ENCODE peak calls at places on chromosomes 16 and 17, in ten cellular contexts. One of them, this sample, is unnamed.

GRCh38 chr17:55641559-55642160 is 81.0 kb downstream of the TMEM100 start:
- DNase-seq in neural crest cell: peak; percentile 40
- DNase-seq in 8988T: no peak
- DNase-seq in LoVo: peak; percentile 15
- DNase-seq in iris pigment epithelial cell: peak; percentile 89
- DNase-seq in stimulated activated CD8-positive, alpha-beta memory T cell treated with anti-CD3 and anti-CD28 coated beads, Interleukin-4, amount 100 ng/mL, for 4 hours: no peak
- DNase-seq in NCI-H345: no peak
- DNase-seq in A549: peak; percentile 73
- DNase-seq in T-helper 1 cell: peak; percentile 11
- DNase-seq in stromal cell of bone marrow: peak; percentile 54
- DNase-seq in this sample: peak; percentile 57

GRCh38 chr16:15518412-15519351 is 84.3 kb downstream of the BMERB1 start:
- DNase-seq in stimulated activated CD8-positive, alpha-beta memory T cell treated with anti-CD3 and anti-CD28 coated beads, Interleukin-4, amount 100 ng/mL, for 4 hours: no peak
- DNase-seq in T-helper 1 cell: no peak
- DNase-seq in LoVo: no peak
- DNase-seq in A549: peak; percentile 88
- DNase-seq in stromal cell of bone marrow: peak; percentile 43
- DNase-seq in neural crest cell: no peak
- DNase-seq in 8988T: no peak
- DNase-seq in iris pigment epithelial cell: peak; percentile 27
- DNase-seq in NCI-H345: no peak
- DNase-seq in this sample: no peak

GRCh38 chr17:81869221-81870154 is 1.6 kb downstream of the ARHGDIA start:
- DNase-seq in stromal cell of bone marrow: no peak
- DNase-seq in 8988T: peak; percentile 56
- DNase-seq in iris pigment epithelial cell: peak; percentile 23
- DNase-seq in stimulated activated CD8-positive, alpha-beta memory T cell treated with anti-CD3 and anti-CD28 coated beads, Interleukin-4, amount 100 ng/mL, for 4 hours: no peak
- DNase-seq in T-helper 1 cell: no peak
- DNase-seq in A549: peak; percentile 69
- DNase-seq in NCI-H345: no peak
- DNase-seq in neural crest cell: peak; percentile 71
- DNase-seq in LoVo: no peak
- DNase-seq in this sample: no peak

GRCh38 chr17:62392908-62393307 is 12.6 kb downstream of the EFCAB3 start:
- DNase-seq in A549: no peak
- DNase-seq in iris pigment epithelial cell: no peak
- DNase-seq in T-helper 1 cell: no peak
- DNase-seq in LoVo: no peak
- DNase-seq in NCI-H345: no peak
- DNase-seq in stromal cell of bone marrow: no peak
- DNase-seq in stimulated activated CD8-positive, alpha-beta memory T cell treated with anti-CD3 and anti-CD28 coated beads, Interleukin-4, amount 100 ng/mL, for 4 hours: no peak
- DNase-seq in neural crest cell: no peak
- DNase-seq in 8988T: no peak
- DNase-seq in this sample: no peak

GRCh38 chr16:69709456-69710084 is 16.8 kb downstream of the NQO1 start:
- DNase-seq in A549: peak; percentile 73
- DNase-seq in T-helper 1 cell: no peak
- DNase-seq in stimulated activated CD8-positive, alpha-beta memory T cell treated with anti-CD3 and anti-CD28 coated beads, Interleukin-4, amount 100 ng/mL, for 4 hours: no peak
- DNase-seq in NCI-H345: peak; percentile 35
- DNase-seq in iris pigment epithelial cell: peak; percentile 53
- DNase-seq in LoVo: peak; percentile 69
- DNase-seq in 8988T: peak; percentile 50
- DNase-seq in neural crest cell: no peak
- DNase-seq in stromal cell of bone marrow: peak; percentile 63
- DNase-seq in this sample: peak; percentile 52

GRCh38 chr17:7706631-7707354 is 1.8 kb downstream of the EFNB3 start:
- DNase-seq in stromal cell of bone marrow: no peak
- DNase-seq in stimulated activated CD8-positive, alpha-beta memory T cell treated with anti-CD3 and anti-CD28 coated beads, Interleukin-4, amount 100 ng/mL, for 4 hours: no peak
- DNase-seq in T-helper 1 cell: no peak
- DNase-seq in neural crest cell: no peak
- DNase-seq in iris pigment epithelial cell: no peak
- DNase-seq in 8988T: no peak
- DNase-seq in NCI-H345: no peak
- DNase-seq in A549: no peak
- DNase-seq in LoVo: no peak
- DNase-seq in this sample: no peak

GRCh38 chr16:57357330-57358151 is 1.0 kb upstream of the CCL22 start:
- DNase-seq in T-helper 1 cell: no peak
- DNase-seq in NCI-H345: no peak
- DNase-seq in LoVo: no peak
- DNase-seq in neural crest cell: no peak
- DNase-seq in 8988T: no peak
- DNase-seq in iris pigment epithelial cell: no peak
- DNase-seq in stromal cell of bone marrow: no peak
- DNase-seq in A549: no peak
- DNase-seq in stimulated activated CD8-positive, alpha-beta memory T cell treated with anti-CD3 and anti-CD28 coated beads, Interleukin-4, amount 100 ng/mL, for 4 hours: no peak
- DNase-seq in this sample: no peak

GRCh38 chr16:81646561-81646960 is 132.5 kb upstream of the PLCG2 start:
- DNase-seq in LoVo: no peak
- DNase-seq in iris pigment epithelial cell: peak; percentile 87
- DNase-seq in stromal cell of bone marrow: no peak
- DNase-seq in stimulated activated CD8-positive, alpha-beta memory T cell treated with anti-CD3 and anti-CD28 coated beads, Interleukin-4, amount 100 ng/mL, for 4 hours: no peak
- DNase-seq in 8988T: no peak
- DNase-seq in T-helper 1 cell: no peak
- DNase-seq in A549: no peak
- DNase-seq in neural crest cell: no peak
- DNase-seq in NCI-H345: no peak
- DNase-seq in this sample: no peak

GRCh38 chr16:85571813-85572619 is 41.1 kb upstream of the GSE1 start:
- DNase-seq in T-helper 1 cell: no peak
- DNase-seq in neural crest cell: no peak
- DNase-seq in iris pigment epithelial cell: no peak
- DNase-seq in 8988T: no peak
- DNase-seq in A549: no peak
- DNase-seq in NCI-H345: no peak
- DNase-seq in LoVo: no peak
- DNase-seq in stromal cell of bone marrow: no peak
- DNase-seq in stimulated activated CD8-positive, alpha-beta memory T cell treated with anti-CD3 and anti-CD28 coated beads, Interleukin-4, amount 100 ng/mL, for 4 hours: no peak
- DNase-seq in this sample: no peak

GRCh38 chr17:53176629-53177028 is 646.1 kb upstream of the KIF2B start:
- DNase-seq in iris pigment epithelial cell: no peak
- DNase-seq in LoVo: no peak
- DNase-seq in stimulated activated CD8-positive, alpha-beta memory T cell treated with anti-CD3 and anti-CD28 coated beads, Interleukin-4, amount 100 ng/mL, for 4 hours: no peak
- DNase-seq in 8988T: no peak
- DNase-seq in neural crest cell: no peak
- DNase-seq in NCI-H345: no peak
- DNase-seq in T-helper 1 cell: no peak
- DNase-seq in A549: no peak
- DNase-seq in stromal cell of bone marrow: no peak
- DNase-seq in this sample: no peak

GRCh38 chr17:71251276-71251675 is 869.5 kb upstream of the SOX9 start:
- DNase-seq in stimulated activated CD8-positive, alpha-beta memory T cell treated with anti-CD3 and anti-CD28 coated beads, Interleukin-4, amount 100 ng/mL, for 4 hours: no peak
- DNase-seq in T-helper 1 cell: no peak
- DNase-seq in stromal cell of bone marrow: no peak
- DNase-seq in NCI-H345: no peak
- DNase-seq in neural crest cell: no peak
- DNase-seq in LoVo: no peak
- DNase-seq in 8988T: no peak
- DNase-seq in A549: no peak
- DNase-seq in iris pigment epithelial cell: peak; percentile 19
- DNase-seq in this sample: no peak

GRCh38 chr17:47810200-47810821 is 11.3 kb downstream of the OSBPL7 start:
- DNase-seq in NCI-H345: no peak
- DNase-seq in 8988T: peak; percentile 93
- DNase-seq in iris pigment epithelial cell: peak; percentile 97
- DNase-seq in stimulated activated CD8-positive, alpha-beta memory T cell treated with anti-CD3 and anti-CD28 coated beads, Interleukin-4, amount 100 ng/mL, for 4 hours: no peak
- DNase-seq in stromal cell of bone marrow: peak; percentile 82
- DNase-seq in A549: peak; percentile 88
- DNase-seq in LoVo: peak; percentile 73
- DNase-seq in neural crest cell: no peak
- DNase-seq in T-helper 1 cell: no peak
- DNase-seq in this sample: peak; percentile 93

This sample was measured in HCT116.